ENCODE peak calls at places on chromosomes 3 and 15, in five cellular contexts. One of them, this sample, is unnamed. For H3K4me1, the result is how much of the 10 kb centered on the place peaks cover.

GRCh38 chr3:193593666-193594025 is 638 bp downstream of the OPA1 start:
- DNase-seq in CD4-positive, alpha-beta memory T cell: peak
- DNase-seq in Peyer's patch: no peak
- DNase-seq in GM23338: peak
- DNase-seq in uterus: no peak
- DNase-seq in this sample: peak

GRCh38 chr3:111077384-111077783 is 5.8 kb downstream of the NECTIN3 start:
- DNase-seq in CD4-positive, alpha-beta memory T cell: no peak
- DNase-seq in Peyer's patch: no peak
- DNase-seq in GM23338: no peak
- DNase-seq in uterus: no peak
- DNase-seq in this sample: no peak

GRCh38 chr3:77186728-77187127 is 146.8 kb downstream of the ROBO2 start:
- DNase-seq in CD4-positive, alpha-beta memory T cell: no peak
- DNase-seq in Peyer's patch: no peak
- DNase-seq in GM23338: no peak
- DNase-seq in uterus: no peak
- DNase-seq in this sample: no peak

GRCh38 chr3:58049143-58049785 is 41.0 kb downstream of the FLNB start:
- DNase-seq in CD4-positive, alpha-beta memory T cell: no peak
- DNase-seq in Peyer's patch: no peak
- DNase-seq in GM23338: peak
- DNase-seq in uterus: peak
- DNase-seq in this sample: peak

GRCh38 chr15:26634319-26634718 is 138.5 kb downstream of the GABRB3 start:
- DNase-seq in CD4-positive, alpha-beta memory T cell: no peak
- DNase-seq in Peyer's patch: no peak
- DNase-seq in GM23338: peak
- DNase-seq in uterus: no peak
- DNase-seq in this sample: peak

GRCh38 chr3:153273767-153274443 is 111.9 kb downstream of the RAP2B start:
- DNase-seq in CD4-positive, alpha-beta memory T cell: no peak
- DNase-seq in Peyer's patch: no peak
- DNase-seq in GM23338: no peak
- DNase-seq in uterus: no peak
- DNase-seq in this sample: no peak

GRCh38 chr3:157354722-157355121 is 81.9 kb upstream of the PTX3 start:
- DNase-seq in CD4-positive, alpha-beta memory T cell: no peak
- DNase-seq in Peyer's patch: no peak
- DNase-seq in GM23338: peak
- DNase-seq in uterus: no peak
- DNase-seq in this sample: peak

GRCh38 chr3:57079221-57079831 is 18.9 kb downstream of the SPATA12 start:
- DNase-seq in CD4-positive, alpha-beta memory T cell: no peak
- DNase-seq in Peyer's patch: no peak
- DNase-seq in GM23338: peak
- DNase-seq in uterus: peak
- DNase-seq in this sample: peak

GRCh38 chr3:15556512-15556911 is 35.0 kb upstream of the COLQ start:
- DNase-seq in CD4-positive, alpha-beta memory T cell: no peak
- DNase-seq in Peyer's patch: no peak
- DNase-seq in GM23338: no peak
- DNase-seq in uterus: no peak
- DNase-seq in this sample: no peak

GRCh38 chr3:124770341-124771082 is 40.3 kb downstream of the UMPS start:
- DNase-seq in CD4-positive, alpha-beta memory T cell: no peak
- DNase-seq in Peyer's patch: no peak
- DNase-seq in GM23338: no peak
- DNase-seq in uterus: peak
- DNase-seq in this sample: peak

GRCh38 chr15:59237119-59237853 is 30.6 kb downstream of the LDHAL6B start:
- DNase-seq in CD4-positive, alpha-beta memory T cell: no peak
- DNase-seq in Peyer's patch: peak
- DNase-seq in GM23338: no peak
- DNase-seq in uterus: no peak
- DNase-seq in this sample: no peak

GRCh38 chr3:186021673-186022362 is 84.0 kb upstream of the TRA2B start:
- DNase-seq in CD4-positive, alpha-beta memory T cell: no peak
- DNase-seq in Peyer's patch: no peak
- DNase-seq in GM23338: no peak
- DNase-seq in uterus: no peak
- DNase-seq in this sample: no peak

GRCh38 chr15:40600956-40601355 is 6.9 kb downstream of the KNL1 start:
- DNase-seq in CD4-positive, alpha-beta memory T cell: no peak
- DNase-seq in Peyer's patch: no peak
- DNase-seq in GM23338: no peak
- DNase-seq in uterus: no peak
- DNase-seq in this sample: no peak

GRCh38 chr3:108287146-108287545 is 9.2 kb upstream of the HHLA2 start:
- DNase-seq in CD4-positive, alpha-beta memory T cell: no peak
- DNase-seq in Peyer's patch: no peak
- DNase-seq in GM23338: no peak
- DNase-seq in uterus: no peak
- DNase-seq in this sample: no peak

GRCh38 chr3:192261135-192261534 is 466.2 kb downstream of the FGF12 start:
- DNase-seq in CD4-positive, alpha-beta memory T cell: no peak
- DNase-seq in Peyer's patch: no peak
- DNase-seq in GM23338: no peak
- DNase-seq in uterus: no peak
- DNase-seq in this sample: no peak

GRCh38 chr15:81235781-81236507 is 39.3 kb downstream of the IL16 start:
- DNase-seq in CD4-positive, alpha-beta memory T cell: no peak
- DNase-seq in Peyer's patch: no peak
- DNase-seq in GM23338: no peak
- DNase-seq in uterus: peak
- DNase-seq in this sample: no peak

GRCh38 chr3:112302061-112302830 is 8.2 kb upstream of the SLC9C1 start:
- DNase-seq in CD4-positive, alpha-beta memory T cell: no peak
- DNase-seq in Peyer's patch: no peak
- DNase-seq in GM23338: peak
- DNase-seq in uterus: no peak
- DNase-seq in this sample: peak

GRCh38 chr15:48935236-48935635 is 28.5 kb downstream of the SHC4 start:
- DNase-seq in CD4-positive, alpha-beta memory T cell: no peak
- DNase-seq in Peyer's patch: no peak
- DNase-seq in GM23338: no peak
- DNase-seq in uterus: no peak
- DNase-seq in this sample: no peak

GRCh38 chr15:36924076-36924475 is 176.3 kb downstream of the MEIS2 start:
- DNase-seq in CD4-positive, alpha-beta memory T cell: no peak
- DNase-seq in Peyer's patch: no peak
- DNase-seq in GM23338: no peak
- DNase-seq in uterus: no peak
- DNase-seq in this sample: no peak

GRCh38 chr3:128346562-128346961 is 120.1 kb downstream of the DNAJB8 start:
- DNase-seq in CD4-positive, alpha-beta memory T cell: no peak
- DNase-seq in Peyer's patch: no peak
- DNase-seq in GM23338: no peak
- DNase-seq in uterus: no peak
- DNase-seq in this sample: no peak

GRCh38 chr3:121567649-121568048 is at the start of gene ARGFX:
- DNase-seq in CD4-positive, alpha-beta memory T cell: no peak
- DNase-seq in Peyer's patch: no peak
- DNase-seq in GM23338: no peak
- DNase-seq in uterus: no peak
- DNase-seq in this sample: no peak

GRCh38 chr3:158702815-158703481 is 29.3 kb downstream of the RARRES1 start:
- DNase-seq in CD4-positive, alpha-beta memory T cell: no peak
- DNase-seq in Peyer's patch: no peak
- DNase-seq in GM23338: no peak
- DNase-seq in uterus: no peak
- DNase-seq in this sample: no peak

GRCh38 chr3:113097821-113098516 is 107.2 kb downstream of the GTPBP8 start:
- DNase-seq in CD4-positive, alpha-beta memory T cell: no peak
- DNase-seq in Peyer's patch: no peak
- DNase-seq in GM23338: no peak
- DNase-seq in uterus: no peak
- DNase-seq in this sample: no peak

GRCh38 chr15:95626501-95627361 is 703.8 kb upstream of the NR2F2 start:
- DNase-seq in CD4-positive, alpha-beta memory T cell: no peak
- DNase-seq in Peyer's patch: no peak
- DNase-seq in GM23338: peak
- DNase-seq in uterus: no peak
- DNase-seq in this sample: peak

GRCh38 chr15:71055461-71055860 is 59.8 kb upstream of the THSD4 start:
- DNase-seq in CD4-positive, alpha-beta memory T cell: no peak
- DNase-seq in Peyer's patch: no peak
- DNase-seq in GM23338: no peak
- DNase-seq in uterus: no peak
- DNase-seq in this sample: no peak

GRCh38 chr3:144590854-144591253 is 619.2 kb downstream of the DIPK2A start:
- DNase-seq in CD4-positive, alpha-beta memory T cell: no peak
- DNase-seq in Peyer's patch: no peak
- DNase-seq in GM23338: peak
- DNase-seq in uterus: no peak
- DNase-seq in this sample: no peak

GRCh38 chr3:182592747-182593146 is 200.6 kb upstream of the ATP11B start:
- DNase-seq in CD4-positive, alpha-beta memory T cell: no peak
- DNase-seq in Peyer's patch: no peak
- DNase-seq in GM23338: no peak
- DNase-seq in uterus: no peak
- DNase-seq in this sample: no peak

GRCh38 chr3:7917443-7918151 is 584.0 kb upstream of the LMCD1 start:
- DNase-seq in CD4-positive, alpha-beta memory T cell: no peak
- DNase-seq in Peyer's patch: no peak
- DNase-seq in GM23338: no peak
- DNase-seq in uterus: no peak
- DNase-seq in this sample: no peak

GRCh38 chr3:177447938-177448337 is 250.7 kb upstream of the TBL1XR1 start:
- DNase-seq in CD4-positive, alpha-beta memory T cell: no peak
- DNase-seq in Peyer's patch: no peak
- DNase-seq in GM23338: no peak
- DNase-seq in uterus: peak
- DNase-seq in this sample: no peak

GRCh38 chr3:38453914-38454178 is 156 bp downstream of the ACVR2B start:
- DNase-seq in CD4-positive, alpha-beta memory T cell: no peak
- DNase-seq in Peyer's patch: no peak
- DNase-seq in GM23338: no peak
- DNase-seq in uterus: no peak
- DNase-seq in this sample: no peak

GRCh38 chr3:195169011-195169410 is 101.9 kb downstream of the XXYLT1 start:
- DNase-seq in CD4-positive, alpha-beta memory T cell: no peak
- DNase-seq in Peyer's patch: no peak
- DNase-seq in GM23338: no peak
- DNase-seq in uterus: no peak
- DNase-seq in this sample: no peak

GRCh38 chr3:114498779-114499370 is 205.0 kb downstream of the TIGIT start:
- DNase-seq in CD4-positive, alpha-beta memory T cell: no peak
- DNase-seq in Peyer's patch: no peak
- DNase-seq in GM23338: no peak
- DNase-seq in uterus: no peak
- DNase-seq in this sample: peak

GRCh38 chr3:50876947-50877346 is 202.2 kb downstream of the DOCK3 start:
- DNase-seq in CD4-positive, alpha-beta memory T cell: no peak
- DNase-seq in Peyer's patch: no peak
- DNase-seq in GM23338: no peak
- DNase-seq in uterus: no peak
- DNase-seq in this sample: no peak

GRCh38 chr3:58051196-58051595 is 43.0 kb downstream of the FLNB start:
- DNase-seq in CD4-positive, alpha-beta memory T cell: no peak
- DNase-seq in Peyer's patch: no peak
- DNase-seq in GM23338: no peak
- DNase-seq in uterus: no peak
- DNase-seq in this sample: no peak

GRCh38 chr15:85142324-85142723 is 160.7 kb downstream of the PDE8A start:
- DNase-seq in CD4-positive, alpha-beta memory T cell: no peak
- DNase-seq in Peyer's patch: no peak
- DNase-seq in GM23338: no peak
- DNase-seq in uterus: no peak
- DNase-seq in this sample: no peak

GRCh38 chr15:38558714-38559059 is 5.9 kb downstream of the RASGRP1 start:
- DNase-seq in CD4-positive, alpha-beta memory T cell: no peak
- DNase-seq in Peyer's patch: no peak
- DNase-seq in GM23338: no peak
- DNase-seq in uterus: no peak
- DNase-seq in this sample: peak

GRCh38 chr15:78909791-78910228 is 35.0 kb downstream of the CTSH start:
- DNase-seq in CD4-positive, alpha-beta memory T cell: no peak
- DNase-seq in Peyer's patch: peak
- DNase-seq in GM23338: peak
- DNase-seq in uterus: no peak
- DNase-seq in this sample: peak

GRCh38 chr3:172138031-172138538 is 98.7 kb downstream of the FNDC3B start:
- DNase-seq in CD4-positive, alpha-beta memory T cell: no peak
- DNase-seq in Peyer's patch: no peak
- DNase-seq in GM23338: no peak
- DNase-seq in uterus: no peak
- DNase-seq in this sample: no peak
- H3K4me1 ChIP-seq in CD4-positive, alpha-beta memory T cell: half or more
- H3K4me1 ChIP-seq in Peyer's patch: half or more
- H3K4me1 ChIP-seq in GM23338: half or more
- H3K4me1 ChIP-seq in uterus: under half
- H3K4me1 ChIP-seq in this sample: half or more

DNA sequence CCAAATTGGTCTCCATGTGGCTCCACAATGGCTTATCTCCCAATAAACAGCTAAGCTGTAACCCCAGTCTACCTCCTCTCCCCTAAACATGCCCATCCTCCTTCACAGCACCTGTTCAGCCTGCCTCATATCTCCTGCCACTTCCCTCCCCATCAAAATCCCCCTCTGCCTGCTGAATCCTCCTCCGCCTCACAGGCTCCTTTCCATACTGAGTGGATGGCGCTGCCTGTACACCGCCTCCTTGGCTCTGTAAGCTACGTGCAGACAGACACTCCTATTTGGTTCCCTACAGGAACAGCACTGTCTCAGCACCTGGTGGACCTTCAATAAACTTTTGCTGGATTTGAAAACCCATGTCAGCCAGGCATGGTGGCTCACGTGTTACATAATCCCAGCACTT is 53.7 kb downstream of the ADCY5 start:
- DNase-seq in CD4-positive, alpha-beta memory T cell: no peak
- DNase-seq in Peyer's patch: no peak
- DNase-seq in GM23338: no peak
- DNase-seq in uterus: no peak
- DNase-seq in this sample: no peak
- H3K27ac ChIP-seq in CD4-positive, alpha-beta memory T cell: no peak
- H3K27ac ChIP-seq in Peyer's patch: no peak
- H3K27ac ChIP-seq in GM23338: no peak
- H3K27ac ChIP-seq in uterus: no peak
- H3K27ac ChIP-seq in this sample: no peak

GRCh38 chr3:127216415-127217261 is 23.7 kb downstream of the PRR23E start:
- DNase-seq in CD4-positive, alpha-beta memory T cell: no peak
- DNase-seq in Peyer's patch: no peak
- DNase-seq in GM23338: no peak
- DNase-seq in uterus: no peak
- DNase-seq in this sample: no peak
- H3K4me1 ChIP-seq in CD4-positive, alpha-beta memory T cell: under half
- H3K4me1 ChIP-seq in Peyer's patch: under half
- H3K4me1 ChIP-seq in GM23338: under half
- H3K4me1 ChIP-seq in uterus: under half
- H3K4me1 ChIP-seq in this sample: under half

DNA sequence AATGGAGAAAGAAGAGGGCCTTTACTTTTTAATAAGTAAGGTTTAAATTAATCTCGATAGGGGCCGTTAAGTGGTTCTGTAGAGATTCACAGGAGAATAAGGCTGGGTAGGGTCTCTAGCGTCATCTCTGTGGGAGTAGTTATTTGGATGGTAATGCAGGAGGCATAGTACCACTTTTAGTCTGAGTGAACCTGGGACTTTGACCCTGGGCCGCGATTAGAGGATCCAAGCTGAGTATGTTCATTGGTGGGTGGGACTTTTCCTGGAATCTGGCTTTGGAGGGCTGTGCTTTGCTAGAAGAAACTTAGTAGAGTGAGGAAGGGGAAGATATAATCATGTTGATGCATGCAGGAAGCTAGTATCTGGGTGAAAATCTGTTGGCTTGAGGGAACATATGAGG is 4.0 kb downstream of the LPP start:
- DNase-seq in CD4-positive, alpha-beta memory T cell: no peak
- DNase-seq in Peyer's patch: no peak
- DNase-seq in GM23338: no peak
- DNase-seq in uterus: no peak
- DNase-seq in this sample: no peak
- H3K27ac ChIP-seq in CD4-positive, alpha-beta memory T cell: no peak
- H3K27ac ChIP-seq in Peyer's patch: no peak
- H3K27ac ChIP-seq in GM23338: no peak
- H3K27ac ChIP-seq in uterus: peak
- H3K27ac ChIP-seq in this sample: no peak

This sample was measured in neural progenitor cell.